ENCODE peak calls at places on chromosomes 11 and 22, in five cellular contexts. N, T, Z, X and O are unnamed samples.

GRCh38 chr11:81345609-81346008 is 1388.1 kb downstream of the FAM181B start:
- DNase-seq in N (no peak), T (no peak), Z (no peak), X (no peak), O (no peak)

GRCh38 chr11:19723572-19724342 is 11.1 kb downstream of the NAV2 start:
- DNase-seq in N (no peak), T (peak; percentile 49), Z (no peak), X (no peak), O (peak; percentile 20)

GRCh38 chr11:6631356-6631890 is 12.2 kb upstream of the TPP1 start:
- DNase-seq in N (no peak), T (no peak), Z (no peak), X (no peak), O (no peak)

GRCh38 chr11:35554491-35555237 is 29.2 kb upstream of the PAMR1 start:
- DNase-seq in N (no peak), T (no peak), Z (no peak), X (no peak), O (no peak)

GRCh38 chr11:134277176-134278001 is 1.2 kb downstream of the GLB1L3 start:
- DNase-seq in N (no peak), T (no peak), Z (no peak), X (no peak), O (no peak)

GRCh38 chr11:26287067-26287518 is 44.8 kb upstream of the ANO3 start:
- DNase-seq in N (no peak), T (no peak), Z (no peak), X (no peak), O (no peak)

GRCh38 chr11:33778682-33779081 is 4.4 kb upstream of the FBXO3 start:
- DNase-seq in N (no peak), T (no peak), Z (no peak), X (no peak), O (no peak)

GRCh38 chr11:12118940-12119339 is 8.6 kb downstream of the MICAL2 start:
- DNase-seq in N (no peak), T (no peak), Z (no peak), X (no peak), O (no peak)

GRCh38 chr11:104333977-104334376 is 170.0 kb upstream of the PDGFD start:
- DNase-seq in N (no peak), T (no peak), Z (no peak), X (no peak), O (no peak)

GRCh38 chr11:46480166-46480726 is 88.7 kb upstream of the CHRM4 start:
- DNase-seq in N (no peak), T (no peak), Z (no peak), X (no peak), O (no peak)

GRCh38 chr11:86978756-86979608 is 23.8 kb upstream of the FZD4 start:
- DNase-seq in N (peak; percentile 24), T (no peak), Z (no peak), X (no peak), O (peak; percentile 45)

GRCh38 chr11:78985654-78986053 is 411.0 kb upstream of the NARS2 start:
- DNase-seq in N (no peak), T (no peak), Z (no peak), X (no peak), O (no peak)

GRCh38 chr11:34680206-34680605 is 59.3 kb downstream of the EHF start:
- DNase-seq in N (no peak), T (no peak), Z (no peak), X (no peak), O (no peak)

GRCh38 chr22:44357962-44358553 is 45.3 kb upstream of the SHISAL1 start:
- DNase-seq in N (no peak), T (no peak), Z (no peak), X (no peak), O (peak; percentile 39)

GRCh38 chr11:70483077-70483861 is 84.9 kb downstream of the CTTN start:
- DNase-seq in N (no peak), T (no peak), Z (no peak), X (no peak), O (peak; percentile 37)

GRCh38 chr11:78161937-78162336 is 22.5 kb upstream of the ALG8 start:
- DNase-seq in N (no peak), T (no peak), Z (no peak), X (no peak), O (peak; percentile 35)

GRCh38 chr11:119788911-119789560 is 60.0 kb upstream of the NECTIN1 start:
- DNase-seq in N (no peak), T (no peak), Z (no peak), X (peak; percentile 35), O (no peak)

GRCh38 chr11:27991731-27992130 is 116.2 kb downstream of the KIF18A start:
- DNase-seq in N (no peak), T (no peak), Z (no peak), X (no peak), O (no peak)

GRCh38 chr11:87156970-87157369 is 119.2 kb downstream of the TMEM135 start:
- DNase-seq in N (no peak), T (no peak), Z (no peak), X (no peak), O (no peak)

GRCh38 chr22:50105529-50106100 is 15.8 kb downstream of the MOV10L1 start:
- DNase-seq in N (peak; percentile 15), T (no peak), Z (no peak), X (no peak), O (no peak)